ENCODE peak calls at places on chromosome 5, in nine cellular contexts. One of them, this sample, is unnamed.

GRCh38 chr5:107231191-107231590 is 439.5 kb downstream of the EFNA5 start:
- DNase-seq in stimulated activated CD8-positive, alpha-beta memory T cell treated with anti-CD3 and anti-CD28 coated beads, Interleukin-15, amount 100 ng/mL, for 1 hour: no peak
- DNase-seq in GM10248: no peak
- DNase-seq in pancreas: no peak
- DNase-seq in activated naive CD4-positive, alpha-beta T cell treated with anti-CD3 and anti-CD28 coated beads, Interleukin-2, amount 50 U/mL, for 16 hours: no peak
- DNase-seq in omental fat pad: no peak
- DNase-seq in COR-L47: no peak
- DNase-seq in DMS 273 treated with DMSO at 0.1 percent for 48 hours: no peak
- DNase-seq in Right ventricle myocardium superior: no peak
- DNase-seq in this sample: no peak

GRCh38 chr5:177022386-177023246 is at the start of gene ZNF346:
- DNase-seq in omental fat pad: peak; percentile 87
- DNase-seq in COR-L47: peak; percentile 96
- DNase-seq in DMS 273 treated with DMSO at 0.1 percent for 48 hours: peak; percentile 84
- DNase-seq in GM10248: peak; percentile 98
- DNase-seq in stimulated activated CD8-positive, alpha-beta memory T cell treated with anti-CD3 and anti-CD28 coated beads, Interleukin-15, amount 100 ng/mL, for 1 hour: peak; percentile 77
- DNase-seq in activated naive CD4-positive, alpha-beta T cell treated with anti-CD3 and anti-CD28 coated beads, Interleukin-2, amount 50 U/mL, for 16 hours: peak; percentile 91
- DNase-seq in pancreas: peak; percentile 93
- DNase-seq in Right ventricle myocardium superior: peak; percentile 93
- DNase-seq in this sample: peak; percentile 91

GRCh38 chr5:4043135-4043534 is 447.5 kb downstream of the IRX1 start:
- DNase-seq in COR-L47: no peak
- DNase-seq in GM10248: no peak
- DNase-seq in DMS 273 treated with DMSO at 0.1 percent for 48 hours: no peak
- DNase-seq in Right ventricle myocardium superior: no peak
- DNase-seq in activated naive CD4-positive, alpha-beta T cell treated with anti-CD3 and anti-CD28 coated beads, Interleukin-2, amount 50 U/mL, for 16 hours: no peak
- DNase-seq in pancreas: no peak
- DNase-seq in stimulated activated CD8-positive, alpha-beta memory T cell treated with anti-CD3 and anti-CD28 coated beads, Interleukin-15, amount 100 ng/mL, for 1 hour: no peak
- DNase-seq in omental fat pad: no peak
- DNase-seq in this sample: no peak

GRCh38 chr5:119255571-119256356 is 100.1 kb upstream of the TNFAIP8 start:
- DNase-seq in COR-L47: peak; percentile 20
- DNase-seq in GM10248: peak; percentile 21
- DNase-seq in pancreas: no peak
- DNase-seq in DMS 273 treated with DMSO at 0.1 percent for 48 hours: no peak
- DNase-seq in omental fat pad: no peak
- DNase-seq in Right ventricle myocardium superior: no peak
- DNase-seq in activated naive CD4-positive, alpha-beta T cell treated with anti-CD3 and anti-CD28 coated beads, Interleukin-2, amount 50 U/mL, for 16 hours: no peak
- DNase-seq in stimulated activated CD8-positive, alpha-beta memory T cell treated with anti-CD3 and anti-CD28 coated beads, Interleukin-15, amount 100 ng/mL, for 1 hour: no peak
- DNase-seq in this sample: no peak

GRCh38 chr5:143624465-143624864 is 187.5 kb upstream of the HMHB1 start:
- DNase-seq in omental fat pad: no peak
- DNase-seq in stimulated activated CD8-positive, alpha-beta memory T cell treated with anti-CD3 and anti-CD28 coated beads, Interleukin-15, amount 100 ng/mL, for 1 hour: no peak
- DNase-seq in GM10248: no peak
- DNase-seq in pancreas: no peak
- DNase-seq in COR-L47: no peak
- DNase-seq in activated naive CD4-positive, alpha-beta T cell treated with anti-CD3 and anti-CD28 coated beads, Interleukin-2, amount 50 U/mL, for 16 hours: no peak
- DNase-seq in DMS 273 treated with DMSO at 0.1 percent for 48 hours: no peak
- DNase-seq in Right ventricle myocardium superior: no peak
- DNase-seq in this sample: no peak

GRCh38 chr5:95712347-95712958 is 18.7 kb upstream of the RHOBTB3 start:
- DNase-seq in GM10248: no peak
- DNase-seq in activated naive CD4-positive, alpha-beta T cell treated with anti-CD3 and anti-CD28 coated beads, Interleukin-2, amount 50 U/mL, for 16 hours: peak; percentile 30
- DNase-seq in COR-L47: peak; percentile 3
- DNase-seq in omental fat pad: no peak
- DNase-seq in pancreas: no peak
- DNase-seq in DMS 273 treated with DMSO at 0.1 percent for 48 hours: no peak
- DNase-seq in Right ventricle myocardium superior: no peak
- DNase-seq in stimulated activated CD8-positive, alpha-beta memory T cell treated with anti-CD3 and anti-CD28 coated beads, Interleukin-15, amount 100 ng/mL, for 1 hour: no peak
- DNase-seq in this sample: peak; percentile 47

GRCh38 chr5:43110606-43111170 is 10.0 kb upstream of the ZNF131 start:
- DNase-seq in Right ventricle myocardium superior: no peak
- DNase-seq in stimulated activated CD8-positive, alpha-beta memory T cell treated with anti-CD3 and anti-CD28 coated beads, Interleukin-15, amount 100 ng/mL, for 1 hour: no peak
- DNase-seq in pancreas: no peak
- DNase-seq in COR-L47: peak; percentile 11
- DNase-seq in DMS 273 treated with DMSO at 0.1 percent for 48 hours: no peak
- DNase-seq in omental fat pad: no peak
- DNase-seq in GM10248: no peak
- DNase-seq in activated naive CD4-positive, alpha-beta T cell treated with anti-CD3 and anti-CD28 coated beads, Interleukin-2, amount 50 U/mL, for 16 hours: peak; percentile 56
- DNase-seq in this sample: no peak

GRCh38 chr5:11040345-11040744 is 279.3 kb upstream of the DAP start:
- DNase-seq in stimulated activated CD8-positive, alpha-beta memory T cell treated with anti-CD3 and anti-CD28 coated beads, Interleukin-15, amount 100 ng/mL, for 1 hour: no peak
- DNase-seq in omental fat pad: no peak
- DNase-seq in DMS 273 treated with DMSO at 0.1 percent for 48 hours: no peak
- DNase-seq in activated naive CD4-positive, alpha-beta T cell treated with anti-CD3 and anti-CD28 coated beads, Interleukin-2, amount 50 U/mL, for 16 hours: no peak
- DNase-seq in GM10248: no peak
- DNase-seq in pancreas: no peak
- DNase-seq in Right ventricle myocardium superior: no peak
- DNase-seq in COR-L47: no peak
- DNase-seq in this sample: no peak

GRCh38 chr5:181160144-181160754 is 12.9 kb downstream of the OR2V2 start:
- DNase-seq in pancreas: no peak
- DNase-seq in DMS 273 treated with DMSO at 0.1 percent for 48 hours: peak; percentile 9
- DNase-seq in omental fat pad: no peak
- DNase-seq in GM10248: peak; percentile 78
- DNase-seq in stimulated activated CD8-positive, alpha-beta memory T cell treated with anti-CD3 and anti-CD28 coated beads, Interleukin-15, amount 100 ng/mL, for 1 hour: peak; percentile 46
- DNase-seq in activated naive CD4-positive, alpha-beta T cell treated with anti-CD3 and anti-CD28 coated beads, Interleukin-2, amount 50 U/mL, for 16 hours: peak; percentile 77
- DNase-seq in COR-L47: no peak
- DNase-seq in Right ventricle myocardium superior: peak; percentile 52
- DNase-seq in this sample: no peak

This sample was measured in lung.